ENCODE peak calls at places on chromosomes 1 and 21, in four cellular contexts. O is BJ, M is hepatocyte, R is cardiac fibroblast. Y is an unnamed sample.

GRCh38 chr1:225817611-225818061 is 7.7 kb downstream of the EPHX1 start:
- DNase-seq in O (peak; percentile 56), M (no peak), R (peak; percentile 96), Y (no peak)

GRCh38 chr21:37341254-37341960 is 25.2 kb upstream of the DYRK1A start:
- DNase-seq in O (peak; percentile 48), M (no peak), R (no peak), Y (no peak)

GRCh38 chr1:146029097-146029496 is 7.6 kb upstream of the HJV start:
- DNase-seq in O (no peak), M (no peak), R (no peak), Y (no peak)

GRCh38 chr1:205587576-205587975 is 44.2 kb downstream of the ELK4 start:
- DNase-seq in O (no peak), M (no peak), R (no peak), Y (no peak)

GRCh38 chr1:92804721-92805169 is 19.8 kb upstream of the EVI5 start:
- DNase-seq in O (peak; percentile 84), M (peak; percentile 90), R (peak; percentile 99), Y (peak; percentile 92)

GRCh38 chr1:201149400-201149799 is 4.9 kb downstream of the TMEM9 start:
- DNase-seq in O (no peak), M (peak; percentile 63), R (peak; percentile 52), Y (peak; percentile 55)

GRCh38 chr1:202806845-202807366 is 1.3 kb downstream of the KDM5B start:
- DNase-seq in O (no peak), M (peak; percentile 38), R (no peak), Y (peak; percentile 27)

GRCh38 chr1:10432910-10433785 is 2.9 kb downstream of the CENPS start:
- DNase-seq in O (no peak), M (no peak), R (no peak), Y (no peak)

GRCh38 chr21:28436286-28436932 is 556.3 kb downstream of the LTN1 start:
- DNase-seq in O (no peak), M (peak; percentile 45), R (peak; percentile 49), Y (no peak)

GRCh38 chr1:234994411-234995295 is 134.0 kb downstream of the TOMM20 start:
- DNase-seq in O (no peak), M (no peak), R (no peak), Y (no peak)

GRCh38 chr1:56188855-56189254 is 390.5 kb downstream of the PLPP3 start:
- DNase-seq in O (no peak), M (no peak), R (no peak), Y (no peak)

GRCh38 chr1:56453722-56454078 is 125.7 kb downstream of the PLPP3 start:
- DNase-seq in O (no peak), M (no peak), R (no peak), Y (no peak)

GRCh38 chr1:43285269-43285986 is at the start of gene C1orf210:
- DNase-seq in O (no peak), M (peak; percentile 94), R (no peak), Y (peak; percentile 93)

GRCh38 chr1:19737413-19737812 is 62.3 kb downstream of the TMCO4 start:
- DNase-seq in O (no peak), M (peak; percentile 62), R (peak; percentile 17), Y (peak; percentile 16)

GRCh38 chr1:186531561-186532165 is 70.7 kb upstream of the PDC start:
- DNase-seq in O (no peak), M (no peak), R (no peak), Y (no peak)

GRCh38 chr1:47031585-47031984 is 8.1 kb downstream of the CYP4X1 start:
- DNase-seq in O (no peak), M (no peak), R (peak; percentile 50), Y (no peak)

GRCh38 chr1:6102227-6102845 is 56.6 kb downstream of the KCNAB2 start:
- DNase-seq in O (no peak), M (no peak), R (no peak), Y (no peak)

GRCh38 chr1:54716299-54717047 is 812 bp downstream of the TTC4 start:
- DNase-seq in O (peak; percentile 13), M (no peak), R (peak; percentile 33), Y (no peak)

GRCh38 chr1:203743101-203743501 is 21.9 kb upstream of the LAX1 start:
- DNase-seq in O (no peak), M (no peak), R (no peak), Y (no peak)

GRCh38 chr21:20040768-20041167 is 957.4 kb upstream of the NCAM2 start:
- DNase-seq in O (no peak), M (peak; percentile 24), R (peak; percentile 1), Y (no peak)

GRCh38 chr1:86084998-86085397 is 71.6 kb downstream of the COL24A1 start:
- DNase-seq in O (no peak), M (no peak), R (no peak), Y (no peak)

GRCh38 chr1:171948491-171948890 is 107.2 kb downstream of the DNM3 start:
- DNase-seq in O (peak; percentile 17), M (no peak), R (peak; percentile 9), Y (no peak)

GRCh38 chr1:29639156-29639736 is 402.9 kb downstream of the PTPRU start:
- DNase-seq in O (no peak), M (no peak), R (no peak), Y (no peak)

GRCh38 chr1:223628233-223628632 is 37.3 kb downstream of the CAPN8 start:
- DNase-seq in O (no peak), M (peak; percentile 63), R (peak; percentile 27), Y (peak; percentile 62)

GRCh38 chr1:224528900-224529299 is 87.2 kb upstream of the CNIH3 start:
- DNase-seq in O (no peak), M (no peak), R (peak; percentile 63), Y (no peak)

GRCh38 chr1:15966081-15966955 is 9.6 kb downstream of the ZBTB17 start:
- DNase-seq in O (no peak), M (no peak), R (peak; percentile 33), Y (no peak)

GRCh38 chr1:58779059-58779754 is 4.6 kb downstream of the JUN start:
- DNase-seq in O (no peak), M (peak; percentile 14), R (peak; percentile 21), Y (no peak)

GRCh38 chr1:36419569-36419968 is 21.9 kb upstream of the LSM10 start:
- DNase-seq in O (no peak), M (no peak), R (no peak), Y (no peak)

GRCh38 chr1:207923561-207923960 is 12.6 kb upstream of the CD34 start:
- DNase-seq in O (no peak), M (no peak), R (no peak), Y (no peak)

GRCh38 chr21:25566645-25567044 is 40.6 kb downstream of the MRPL39 start:
- DNase-seq in O (no peak), M (no peak), R (no peak), Y (no peak)

GRCh38 chr1:212966619-212967018 is 16.3 kb downstream of the VASH2 start:
- DNase-seq in O (no peak), M (no peak), R (no peak), Y (no peak)

GRCh38 chr1:241499910-241500309 is 19.6 kb downstream of the FH start:
- DNase-seq in O (no peak), M (peak; percentile 40), R (peak; percentile 60), Y (no peak)

GRCh38 chr1:94538243-94538827 is 3.2 kb downstream of the F3 start:
- DNase-seq in O (no peak), M (peak; percentile 24), R (no peak), Y (no peak)
- H3K4me3 ChIP-seq in O (peak overlapping the region; percentile 86), M (peak overlapping the region; percentile 78), R (no peak overlapping the region), Y (no peak overlapping the region)

GRCh38 chr1:155596864-155597263 is 13.2 kb upstream of the MSTO1 start:
- DNase-seq in O (no peak), M (no peak), R (no peak), Y (no peak)

GRCh38 chr1:155598842-155599331 is 11.1 kb upstream of the MSTO1 start:
- DNase-seq in O (no peak), M (peak; percentile 39), R (peak; percentile 59), Y (no peak)
- H3K4me3 ChIP-seq in O (peak overlapping the region; percentile 1), M (no peak overlapping the region), R (no peak overlapping the region), Y (no peak overlapping the region)

GRCh38 chr1:37473431-37474050 is 839 bp upstream of the ZC3H12A start:
- DNase-seq in O (no peak), M (peak; percentile 43), R (peak; percentile 41), Y (peak; percentile 23)
- H3K4me3 ChIP-seq in O (peak overlapping the region; percentile 75), M (peak overlapping the region; percentile 81), R (peak overlapping the region; percentile 76), Y (peak overlapping the region; percentile 51)

DNA sequence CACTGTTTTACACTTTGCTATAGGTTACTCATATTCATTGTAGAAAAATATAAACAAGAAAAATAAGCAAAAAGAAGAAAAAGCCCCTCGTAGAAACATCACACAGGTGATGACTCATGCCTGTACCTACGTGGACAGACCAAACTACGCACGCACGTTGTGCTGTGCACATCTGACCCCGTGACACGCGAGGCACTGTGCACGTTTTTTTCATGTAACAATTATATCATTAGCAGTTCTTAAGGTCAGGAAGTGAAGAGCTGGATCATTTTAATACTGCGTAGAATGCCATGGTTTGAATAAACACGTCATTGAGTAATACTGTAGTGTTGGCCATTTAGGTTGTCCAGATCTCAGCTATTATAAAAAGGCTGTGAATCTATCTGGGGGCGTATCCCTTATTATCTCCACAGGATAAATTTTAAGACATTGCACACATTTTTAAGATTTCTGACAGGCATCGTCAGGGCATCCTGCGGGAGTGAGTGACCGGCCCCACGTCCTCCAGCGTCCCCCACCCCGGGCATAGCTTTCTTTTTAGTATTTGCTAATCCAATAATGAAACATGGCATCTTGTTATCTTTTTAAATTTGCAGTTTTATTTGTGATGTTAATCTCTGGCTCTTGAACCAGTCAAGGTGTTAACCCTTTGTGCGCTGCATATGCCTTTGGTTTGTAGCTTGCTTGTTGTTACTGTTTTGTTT is 23.4 kb upstream of the ADARB1 start:
- DNase-seq in O (peak; percentile 25), M (peak; percentile 61), R (peak; percentile 92), Y (no peak)
- H3K4me3 ChIP-seq in O (no peak overlapping the region), M (no peak overlapping the region), R (no peak overlapping the region), Y (no peak overlapping the region)

GRCh38 chr1:91799159-91799558 is 86.8 kb downstream of the TGFBR3 start:
- DNase-seq in O (no peak), M (no peak), R (no peak), Y (no peak)

GRCh38 chr1:91797164-91797563 is 88.8 kb downstream of the TGFBR3 start:
- DNase-seq in O (no peak), M (no peak), R (no peak), Y (no peak)

GRCh38 chr1:91799863-91800262 is 86.1 kb downstream of the TGFBR3 start:
- DNase-seq in O (no peak), M (no peak), R (no peak), Y (no peak)

GRCh38 chr1:91798241-91798648 is 87.7 kb downstream of the TGFBR3 start:
- DNase-seq in O (no peak), M (no peak), R (peak; percentile 76), Y (no peak)

DNA sequence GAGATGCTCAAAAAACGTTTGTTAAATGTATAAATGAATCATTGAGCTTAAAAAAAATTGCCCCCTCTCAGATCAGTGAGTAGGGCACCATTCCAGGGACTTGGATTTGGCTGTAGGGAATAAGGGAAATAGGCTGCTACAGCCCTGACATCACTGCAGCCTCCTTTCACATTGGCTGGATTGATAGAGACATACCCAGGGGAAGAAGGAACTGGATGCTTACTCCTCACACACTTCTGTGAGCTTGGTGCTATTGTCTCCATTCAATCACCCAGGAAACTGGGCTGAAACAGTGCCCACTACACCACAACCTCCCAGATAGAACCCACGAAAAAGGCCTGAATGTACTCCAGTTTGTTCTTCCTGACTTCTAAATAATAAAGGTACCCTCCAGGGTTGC is 87.2 kb downstream of the TGFBR3 start:
- DNase-seq in O (no peak), M (no peak), R (peak; percentile 70), Y (no peak)
- H3K4me3 ChIP-seq in O (no peak overlapping the region), M (no peak overlapping the region), R (no peak overlapping the region), Y (no peak overlapping the region)

Y was measured in Caco-2.